ENCODE peak calls at places on chromosomes 4 and X, in five cellular contexts. C, N, T, H and V are unnamed samples.

GRCh38 chr4:1693131-1693896 is 9.2 kb upstream of the FAM53A start:
- DNase-seq in C (peak), N (peak), T (peak), H (peak), V (peak)

GRCh38 chrX:15146515-15146914 is 123.4 kb downstream of the ASB9 start:
- DNase-seq in C (no peak), N (peak), T (no peak), H (peak), V (no peak)

GRCh38 chrX:148588649-148589310 is 88.4 kb downstream of the AFF2 start:
- DNase-seq in C (no peak), N (no peak), T (no peak), H (no peak), V (no peak)

GRCh38 chr4:149584703-149585102 is 230.9 kb downstream of the IQCM start:
- DNase-seq in C (no peak), N (no peak), T (no peak), H (no peak), V (no peak)

GRCh38 chr4:150540959-150541360 is 41.0 kb upstream of the MAB21L2 start:
- DNase-seq in C (no peak), N (no peak), T (no peak), H (no peak), V (no peak)

GRCh38 chrX:66024570-66024969 is 15.3 kb downstream of the VSIG4 start:
- DNase-seq in C (no peak), N (no peak), T (no peak), H (no peak), V (no peak)

GRCh38 chrX:19849433-19850190 is 37.8 kb downstream of the SH3KBP1 start:
- DNase-seq in C (no peak), N (no peak), T (no peak), H (no peak), V (no peak)

GRCh38 chr4:7759221-7759620 is 180.4 kb downstream of the AFAP1 start:
- DNase-seq in C (peak), N (peak), T (peak), H (no peak), V (no peak)

GRCh38 chr4:123832173-123833026 is 435.8 kb downstream of the SPRY1 start:
- DNase-seq in C (no peak), N (peak), T (no peak), H (no peak), V (peak)

GRCh38 chrX:41332005-41332404 is 2.0 kb upstream of the DDX3X start:
- DNase-seq in C (no peak), N (no peak), T (no peak), H (no peak), V (no peak)

GRCh38 chr4:25845841-25846653 is 16.7 kb downstream of the SEL1L3 start:
- DNase-seq in C (no peak), N (no peak), T (no peak), H (no peak), V (no peak)

GRCh38 chrX:1767026-1767425 is 152.2 kb downstream of the ASMT start:
- DNase-seq in C (no peak), N (no peak), T (no peak), H (peak), V (no peak)

GRCh38 chr4:40255722-40256281 is 59.0 kb downstream of the RHOH start:
- DNase-seq in C (no peak), N (no peak), T (no peak), H (no peak), V (peak)

GRCh38 chrX:1925053-1925481 is 310.2 kb downstream of the ASMT start:
- DNase-seq in C (no peak), N (no peak), T (no peak), H (peak), V (no peak)

GRCh38 chr4:107685740-107686139 is 34.3 kb downstream of the PAPSS1 start:
- DNase-seq in C (no peak), N (no peak), T (no peak), H (no peak), V (no peak)

GRCh38 chrX:11998944-11999343 is 139.3 kb upstream of the FRMPD4 start:
- DNase-seq in C (no peak), N (no peak), T (no peak), H (no peak), V (no peak)

GRCh38 chrX:72131317-72132294 is at the start of gene RTL5:
- DNase-seq in C (peak), N (peak), T (peak), H (peak), V (peak)

GRCh38 chr4:129092636-129093172 is 635 bp downstream of the SCLT1 start:
- DNase-seq in C (no peak), N (no peak), T (no peak), H (no peak), V (peak)

GRCh38 chr4:1368421-1369090 is 21.5 kb downstream of the UVSSA start:
- DNase-seq in C (no peak), N (no peak), T (no peak), H (peak), V (no peak)

GRCh38 chr4:108010167-108010566 is 20.5 kb downstream of the HADH start:
- DNase-seq in C (no peak), N (no peak), T (no peak), H (no peak), V (no peak)

GRCh38 chrX:107968623-107969022 is 13.5 kb downstream of the TEX13B start:
- DNase-seq in C (no peak), N (no peak), T (no peak), H (no peak), V (no peak)

GRCh38 chrX:17632942-17633341 is 104.4 kb upstream of the SCML1 start:
- DNase-seq in C (no peak), N (no peak), T (no peak), H (no peak), V (no peak)

GRCh38 chr4:108650212-108651067 is at the start of gene OSTC:
- DNase-seq in C (peak), N (peak), T (peak), H (peak), V (peak)